ENCODE peak calls at places on chromosomes 3 and 15, in four cellular contexts. One of them, this sample, is unnamed.

GRCh38 chr3:46906471-46907058 is 29.0 kb downstream of the PTH1R start:
- DNase-seq in K562: no peak
- DNase-seq in HepG2: no peak
- DNase-seq in GM12878: no peak
- DNase-seq in this sample: no peak

GRCh38 chr15:38793181-38793580 is 228.6 kb upstream of the RASGRP1 start:
- DNase-seq in K562: no peak
- DNase-seq in HepG2: no peak
- DNase-seq in GM12878: no peak
- DNase-seq in this sample: no peak

GRCh38 chr15:25088261-25088790 is 133.5 kb downstream of the SNRPN start:
- DNase-seq in K562: no peak
- DNase-seq in HepG2: no peak
- DNase-seq in GM12878: no peak
- DNase-seq in this sample: no peak

GRCh38 chr15:98860647-98861041 is 146.9 kb downstream of the PGPEP1L start:
- DNase-seq in K562: no peak
- DNase-seq in HepG2: no peak
- DNase-seq in GM12878: no peak
- DNase-seq in this sample: no peak

GRCh38 chr3:46982581-46982980 is 3.1 kb downstream of the NBEAL2 start:
- DNase-seq in K562: no peak
- DNase-seq in HepG2: no peak
- DNase-seq in GM12878: no peak
- DNase-seq in this sample: no peak

GRCh38 chr15:27734785-27735495 is 364.2 kb downstream of the OCA2 start:
- DNase-seq in K562: no peak
- DNase-seq in HepG2: no peak
- DNase-seq in GM12878: no peak
- DNase-seq in this sample: no peak

GRCh38 chr3:99562138-99562537 is 76.3 kb upstream of the COL8A1 start:
- DNase-seq in K562: no peak
- DNase-seq in HepG2: no peak
- DNase-seq in GM12878: no peak
- DNase-seq in this sample: peak; percentile 56

GRCh38 chr15:91948001-91948608 is 94.6 kb downstream of the SLCO3A1 start:
- DNase-seq in K562: no peak
- DNase-seq in HepG2: no peak
- DNase-seq in GM12878: no peak
- DNase-seq in this sample: peak; percentile 37

DNA sequence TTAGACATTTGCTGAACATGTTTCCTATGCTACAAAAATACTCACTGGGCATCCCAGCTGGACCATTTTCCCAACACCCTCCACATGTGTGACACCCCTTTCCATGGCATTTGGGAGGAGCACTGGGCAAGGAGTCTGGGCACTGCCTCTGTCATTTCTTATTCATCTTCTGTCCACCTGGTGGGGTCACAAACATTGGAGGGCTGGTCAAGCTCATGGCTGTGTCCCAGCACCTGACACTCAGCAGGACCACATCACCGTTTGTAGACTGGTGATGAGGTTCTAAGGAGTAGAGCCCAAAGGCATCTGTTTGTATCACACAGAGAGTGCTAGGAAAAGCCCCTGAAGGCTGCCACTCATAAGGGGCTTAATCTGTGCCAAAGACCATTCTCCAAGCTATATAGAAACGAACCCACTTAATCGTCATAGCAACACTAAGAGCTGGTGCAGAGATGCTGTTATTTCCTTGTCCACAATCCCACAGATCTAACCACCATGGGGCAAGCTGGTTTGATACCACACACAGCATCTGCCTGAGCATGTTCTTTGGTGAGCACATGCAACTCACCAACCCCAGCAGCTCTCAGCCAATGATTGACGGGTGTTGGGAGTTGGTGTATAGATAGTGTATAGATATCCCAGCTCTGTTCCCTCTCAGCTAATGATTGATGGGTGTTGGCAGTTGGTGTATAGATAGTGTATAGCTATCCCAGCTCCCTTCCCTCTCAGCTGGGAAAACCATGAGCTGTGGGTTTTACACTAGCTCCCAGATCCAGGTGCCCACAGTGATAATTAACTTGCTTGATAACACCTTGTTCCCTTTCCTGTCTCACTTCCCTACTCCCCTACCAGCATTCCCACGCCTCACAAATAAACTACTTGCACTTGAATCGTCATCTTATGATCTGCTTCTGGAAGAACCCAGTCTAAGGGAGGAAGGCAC is 42.7 kb upstream of the ATP2B2 start:
- DNase-seq in K562: no peak
- DNase-seq in HepG2: no peak
- DNase-seq in GM12878: no peak
- DNase-seq in this sample: no peak
- TF ChIP-seq CREM in K562: no peak
- TF ChIP-seq CREM in HepG2: no peak
- TF ChIP-seq CREM in GM12878: no peak
- TF ChIP-seq CREM in this sample: no peak

GRCh38 chr15:63052128-63052826 is 9.7 kb downstream of the TPM1 start:
- DNase-seq in K562: no peak
- DNase-seq in HepG2: no peak
- DNase-seq in GM12878: no peak
- DNase-seq in this sample: no peak

GRCh38 chr15:63051701-63052066 is 9.1 kb downstream of the TPM1 start:
- DNase-seq in K562: no peak
- DNase-seq in HepG2: no peak
- DNase-seq in GM12878: no peak
- DNase-seq in this sample: no peak

GRCh38 chr15:63049747-63050439 is 7.3 kb downstream of the TPM1 start:
- DNase-seq in K562: no peak
- DNase-seq in HepG2: peak; percentile 56
- DNase-seq in GM12878: no peak
- DNase-seq in this sample: no peak

GRCh38 chr15:63048986-63049665 is 6.6 kb downstream of the TPM1 start:
- DNase-seq in K562: peak; percentile 30
- DNase-seq in HepG2: peak; percentile 67
- DNase-seq in GM12878: no peak
- DNase-seq in this sample: peak; percentile 51

GRCh38 chr15:63050737-63051700 is 8.5 kb downstream of the TPM1 start:
- DNase-seq in K562: no peak
- DNase-seq in HepG2: peak; percentile 78
- DNase-seq in GM12878: no peak
- DNase-seq in this sample: no peak
- TF ChIP-seq CREM in K562: peak; percentile 44
- TF ChIP-seq CREM in HepG2: no peak
- TF ChIP-seq CREM in GM12878: no peak
- TF ChIP-seq CREM in this sample: no peak

GRCh38 chr3:174329321-174329720 is 529.8 kb upstream of the NAALADL2 start:
- DNase-seq in K562: no peak
- DNase-seq in HepG2: no peak
- DNase-seq in GM12878: no peak
- DNase-seq in this sample: no peak
- TF ChIP-seq CREM in K562: no peak
- TF ChIP-seq CREM in HepG2: no peak
- TF ChIP-seq CREM in GM12878: no peak
- TF ChIP-seq CREM in this sample: no peak

GRCh38 chr15:68053997-68054657 is at the start of gene PIAS1:
- DNase-seq in K562: peak; percentile 98
- DNase-seq in HepG2: peak; percentile 89
- DNase-seq in GM12878: peak; percentile 73
- DNase-seq in this sample: peak; percentile 97

GRCh38 chr15:68053701-68053996 is 466 bp upstream of the PIAS1 start:
- DNase-seq in K562: no peak
- DNase-seq in HepG2: no peak
- DNase-seq in GM12878: no peak
- DNase-seq in this sample: no peak

GRCh38 chr15:68056097-68056865 is 2.2 kb downstream of the PIAS1 start:
- DNase-seq in K562: no peak
- DNase-seq in HepG2: no peak
- DNase-seq in GM12878: no peak
- DNase-seq in this sample: no peak

GRCh38 chr15:68054658-68055223 is 626 bp downstream of the PIAS1 start:
- DNase-seq in K562: peak; percentile 83
- DNase-seq in HepG2: peak; percentile 44
- DNase-seq in GM12878: no peak
- DNase-seq in this sample: peak; percentile 82

DNA sequence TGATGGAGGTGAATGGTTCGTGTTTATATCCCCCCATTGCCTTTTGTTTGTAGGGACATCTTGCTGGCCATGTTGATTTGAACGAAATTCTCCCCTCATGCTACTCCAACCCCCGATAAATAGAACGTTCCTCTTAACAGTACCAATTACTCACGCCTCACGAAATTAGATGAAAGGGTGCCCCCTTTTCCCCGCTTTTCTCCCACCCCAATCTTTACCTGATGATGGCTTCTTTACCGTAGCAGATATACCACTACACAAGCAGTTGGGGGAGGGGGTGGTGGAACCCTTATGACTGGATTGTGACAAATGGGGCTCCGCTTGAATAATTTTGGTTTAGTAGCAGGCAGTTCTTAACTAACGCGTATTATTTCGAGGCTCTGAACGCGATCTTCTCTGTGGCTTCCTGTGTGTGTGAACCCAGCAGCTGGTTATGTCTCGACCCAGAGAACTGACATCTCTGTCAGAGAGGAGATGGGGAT is 1.1 kb downstream of the PIAS1 start:
- DNase-seq in K562: no peak
- DNase-seq in HepG2: no peak
- DNase-seq in GM12878: peak; percentile 88
- DNase-seq in this sample: no peak
- TF ChIP-seq CREM in K562: no peak
- TF ChIP-seq CREM in HepG2: no peak
- TF ChIP-seq CREM in GM12878: peak; percentile 48
- TF ChIP-seq CREM in this sample: no peak

DNA sequence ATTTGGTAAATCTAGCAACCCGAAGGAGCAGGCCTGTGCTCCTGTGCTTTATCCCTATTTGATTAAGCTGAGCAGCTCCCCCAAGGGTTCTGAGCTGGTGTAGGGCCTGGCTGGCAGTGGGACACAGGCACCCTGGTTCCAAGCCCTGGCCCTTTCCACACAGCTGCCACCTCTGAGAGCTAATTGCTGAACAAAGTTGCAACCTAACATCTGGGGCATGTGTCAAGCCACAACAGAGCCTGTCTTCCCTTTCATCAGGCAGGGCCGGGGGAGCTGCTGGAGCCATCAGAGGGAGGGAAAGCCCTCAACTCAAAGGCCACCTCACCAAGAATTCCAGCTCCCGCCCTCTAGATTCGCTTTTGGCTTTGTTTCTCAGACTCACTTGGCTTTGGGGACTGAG is 17.1 kb upstream of the MRPS22 start:
- DNase-seq in K562: no peak
- DNase-seq in HepG2: no peak
- DNase-seq in GM12878: no peak
- DNase-seq in this sample: no peak
- TF ChIP-seq CREM in K562: no peak
- TF ChIP-seq CREM in HepG2: no peak
- TF ChIP-seq CREM in GM12878: no peak
- TF ChIP-seq CREM in this sample: no peak

DNA sequence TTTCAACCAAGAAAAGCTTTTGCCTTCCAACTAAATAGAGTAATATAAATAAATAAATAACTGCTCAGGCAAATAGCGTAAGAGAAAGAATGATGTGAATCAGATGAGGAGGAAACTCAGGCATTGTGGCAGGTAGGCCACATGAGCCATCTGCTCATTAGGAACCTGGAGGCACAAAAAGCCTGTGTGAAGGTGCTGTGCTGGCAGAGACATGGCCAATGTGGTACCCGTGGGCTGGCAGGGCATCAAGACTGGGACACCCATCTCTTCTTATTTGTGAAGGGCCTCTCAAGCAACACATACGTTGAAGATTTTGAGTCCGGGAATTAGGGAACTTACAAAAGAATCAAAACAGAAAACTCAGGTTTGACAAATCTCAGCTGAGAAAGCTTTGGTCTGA is 9.5 kb downstream of the ANKRD34C start:
- DNase-seq in K562: no peak
- DNase-seq in HepG2: no peak
- DNase-seq in GM12878: no peak
- DNase-seq in this sample: no peak
- TF ChIP-seq CREM in K562: no peak
- TF ChIP-seq CREM in HepG2: no peak
- TF ChIP-seq CREM in GM12878: no peak
- TF ChIP-seq CREM in this sample: no peak

GRCh38 chr3:102068327-102068726 is 219.0 kb downstream of the NFKBIZ start:
- DNase-seq in K562: no peak
- DNase-seq in HepG2: no peak
- DNase-seq in GM12878: no peak
- DNase-seq in this sample: no peak
- TF ChIP-seq CREM in K562: no peak
- TF ChIP-seq CREM in HepG2: no peak
- TF ChIP-seq CREM in GM12878: no peak
- TF ChIP-seq CREM in this sample: no peak

GRCh38 chr3:49937081-49937480 is 2.9 kb upstream of the RBM6 start:
- DNase-seq in K562: no peak
- DNase-seq in HepG2: no peak
- DNase-seq in GM12878: no peak
- DNase-seq in this sample: no peak
- TF ChIP-seq CREM in K562: no peak
- TF ChIP-seq CREM in HepG2: no peak
- TF ChIP-seq CREM in GM12878: no peak
- TF ChIP-seq CREM in this sample: no peak

DNA sequence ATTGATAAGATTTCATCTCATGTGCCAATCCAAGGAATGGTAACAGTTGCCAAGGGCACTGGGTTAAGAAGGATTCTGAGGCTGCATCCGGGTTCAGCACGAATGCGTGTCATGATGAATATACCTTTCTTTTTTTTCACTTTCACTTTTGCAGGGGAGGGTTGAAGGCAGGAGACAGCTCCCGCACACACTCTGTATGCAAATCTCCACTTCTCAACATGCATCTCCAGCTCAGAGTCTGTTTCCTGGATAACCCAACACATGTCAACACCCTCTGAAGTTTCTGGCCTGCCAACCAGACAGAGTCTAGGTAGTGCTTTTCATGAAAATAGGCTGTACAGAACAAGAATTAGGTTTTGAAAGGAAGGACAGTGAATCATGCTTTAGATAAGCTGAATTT is 21.6 kb downstream of the B4GALT4 start:
- DNase-seq in K562: no peak
- DNase-seq in HepG2: no peak
- DNase-seq in GM12878: no peak
- DNase-seq in this sample: no peak
- TF ChIP-seq CREM in K562: no peak
- TF ChIP-seq CREM in HepG2: no peak
- TF ChIP-seq CREM in GM12878: no peak
- TF ChIP-seq CREM in this sample: no peak

DNA sequence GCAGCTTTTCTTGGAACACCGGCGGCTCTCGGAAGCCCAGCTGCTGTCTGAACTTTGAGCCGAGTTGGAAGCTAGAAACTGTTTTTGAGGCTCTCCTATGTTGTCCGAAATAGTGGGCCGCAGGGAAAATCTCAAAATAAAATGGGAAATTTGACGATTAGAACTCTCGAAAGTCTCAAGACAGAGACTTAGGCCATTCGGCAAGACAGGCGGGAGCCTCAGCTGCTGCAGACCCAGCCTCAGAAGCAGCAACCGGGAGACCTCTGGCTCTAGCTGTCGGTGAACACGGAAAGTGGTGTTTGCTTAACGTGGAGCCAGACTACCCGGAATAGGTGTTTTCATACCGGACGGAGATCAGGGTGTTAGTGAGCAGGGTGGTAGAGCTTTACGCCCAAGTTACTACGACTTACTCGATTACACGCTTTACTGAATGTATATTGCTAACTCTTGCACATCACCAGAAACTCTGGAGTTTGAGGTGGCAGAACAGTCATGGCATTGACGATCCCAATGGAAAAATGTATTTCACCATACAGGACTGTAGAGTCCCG is 357 bp upstream of the MAN2C1 start:
- DNase-seq in K562: no peak
- DNase-seq in HepG2: peak; percentile 87
- DNase-seq in GM12878: no peak
- DNase-seq in this sample: no peak
- TF ChIP-seq CREM in K562: no peak
- TF ChIP-seq CREM in HepG2: no peak
- TF ChIP-seq CREM in GM12878: no peak
- TF ChIP-seq CREM in this sample: no peak